ENCODE peak calls at places on chromosomes 7 and 10, in five cellular contexts. One of them, this sample, is unnamed. For H3K4me1, the result is how much of the 10 kb centered on the place peaks cover.

GRCh38 chr10:33136271-33136670 is 178.2 kb upstream of the ITGB1 start:
- DNase-seq in K562: no peak
- DNase-seq in HepG2: no peak
- DNase-seq in A549: no peak
- DNase-seq in GM12878: peak
- DNase-seq in this sample: no peak

GRCh38 chr10:100746413-100746931 is 1.1 kb downstream of the PAX2 start:
- DNase-seq in GM12878: no peak
- DNase-seq in A549: no peak
- DNase-seq in HepG2: no peak
- DNase-seq in K562: no peak
- DNase-seq in this sample: no peak

GRCh38 chr10:128325788-128326187 is 199.6 kb upstream of the MKI67 start:
- DNase-seq in K562: no peak
- DNase-seq in GM12878: no peak
- DNase-seq in A549: no peak
- DNase-seq in HepG2: no peak
- DNase-seq in this sample: no peak

GRCh38 chr7:37006764-37007163 is 282.5 kb upstream of the AOAH start:
- DNase-seq in A549: no peak
- DNase-seq in GM12878: no peak
- DNase-seq in HepG2: no peak
- DNase-seq in K562: no peak
- DNase-seq in this sample: no peak

GRCh38 chr7:37056256-37056655 is 332.0 kb upstream of the AOAH start:
- DNase-seq in GM12878: no peak
- DNase-seq in K562: no peak
- DNase-seq in A549: no peak
- DNase-seq in HepG2: no peak
- DNase-seq in this sample: no peak

GRCh38 chr7:33127085-33127484 is 2.3 kb upstream of the BBS9 start:
- DNase-seq in K562: no peak
- DNase-seq in HepG2: no peak
- DNase-seq in A549: no peak
- DNase-seq in GM12878: no peak
- DNase-seq in this sample: no peak

GRCh38 chr7:48173983-48174382 is 2.7 kb downstream of the ABCA13 start:
- DNase-seq in A549: no peak
- DNase-seq in GM12878: no peak
- DNase-seq in K562: no peak
- DNase-seq in HepG2: no peak
- DNase-seq in this sample: no peak

GRCh38 chr7:134892963-134893362 is 93.3 kb upstream of the AGBL3 start:
- DNase-seq in GM12878: no peak
- DNase-seq in K562: no peak
- DNase-seq in A549: no peak
- DNase-seq in HepG2: peak
- DNase-seq in this sample: no peak

GRCh38 chr7:80896856-80897598 is 21.8 kb downstream of the SEMA3C start:
- DNase-seq in HepG2: no peak
- DNase-seq in A549: no peak
- DNase-seq in GM12878: no peak
- DNase-seq in K562: no peak
- DNase-seq in this sample: no peak

GRCh38 chr10:103350175-103350521 is 792 bp downstream of the PCGF6 start:
- DNase-seq in A549: no peak
- DNase-seq in K562: no peak
- DNase-seq in HepG2: no peak
- DNase-seq in GM12878: no peak
- DNase-seq in this sample: no peak

GRCh38 chr7:14806886-14807285 is 95.7 kb downstream of the DGKB start:
- DNase-seq in K562: no peak
- DNase-seq in HepG2: no peak
- DNase-seq in A549: no peak
- DNase-seq in GM12878: no peak
- DNase-seq in this sample: no peak

GRCh38 chr10:123470570-123470969 is 195.6 kb upstream of the GPR26 start:
- DNase-seq in A549: no peak
- DNase-seq in K562: no peak
- DNase-seq in GM12878: no peak
- DNase-seq in HepG2: no peak
- DNase-seq in this sample: no peak

GRCh38 chr7:131557521-131558385 is 1.3 kb upstream of the PODXL start:
- DNase-seq in K562: no peak
- DNase-seq in HepG2: no peak
- DNase-seq in GM12878: no peak
- DNase-seq in A549: no peak
- DNase-seq in this sample: peak

GRCh38 chr7:112204072-112204775 is 2.0 kb downstream of the DOCK4 start:
- DNase-seq in K562: no peak
- DNase-seq in GM12878: no peak
- DNase-seq in A549: no peak
- DNase-seq in HepG2: no peak
- DNase-seq in this sample: peak

GRCh38 chr7:106223156-106223555 is 61.6 kb downstream of the NAMPT start:
- DNase-seq in K562: no peak
- DNase-seq in A549: no peak
- DNase-seq in GM12878: no peak
- DNase-seq in HepG2: no peak
- DNase-seq in this sample: peak

GRCh38 chr7:27165089-27165654 is at the start of gene HOXA9:
- DNase-seq in A549: no peak
- DNase-seq in K562: no peak
- DNase-seq in HepG2: no peak
- DNase-seq in GM12878: no peak
- DNase-seq in this sample: peak

GRCh38 chr7:117124585-117125220 is 171.4 kb downstream of the ST7 start:
- DNase-seq in K562: peak
- DNase-seq in A549: peak
- DNase-seq in HepG2: peak
- DNase-seq in GM12878: peak
- DNase-seq in this sample: no peak

GRCh38 chr10:74728225-74728624 is 98.2 kb upstream of the KAT6B start:
- DNase-seq in K562: no peak
- DNase-seq in GM12878: no peak
- DNase-seq in A549: no peak
- DNase-seq in HepG2: peak
- DNase-seq in this sample: no peak

GRCh38 chr10:3192856-3193635 is 20.5 kb upstream of the PITRM1 start:
- DNase-seq in HepG2: peak
- DNase-seq in GM12878: no peak
- DNase-seq in K562: peak
- DNase-seq in A549: peak
- DNase-seq in this sample: peak

GRCh38 chr7:94748371-94748770 is 92.4 kb upstream of the SGCE start:
- DNase-seq in HepG2: no peak
- DNase-seq in GM12878: no peak
- DNase-seq in K562: no peak
- DNase-seq in A549: no peak
- DNase-seq in this sample: no peak

GRCh38 chr10:8048281-8049008 is 6.0 kb upstream of the GATA3 start:
- DNase-seq in A549: no peak
- DNase-seq in K562: no peak
- DNase-seq in GM12878: no peak
- DNase-seq in HepG2: no peak
- DNase-seq in this sample: peak

GRCh38 chr10:12333382-12334185 is 15.8 kb upstream of the CAMK1D start:
- DNase-seq in GM12878: no peak
- DNase-seq in A549: peak
- DNase-seq in HepG2: no peak
- DNase-seq in K562: no peak
- DNase-seq in this sample: no peak

GRCh38 chr10:33087142-33087541 is 129.1 kb upstream of the ITGB1 start:
- DNase-seq in K562: no peak
- DNase-seq in HepG2: no peak
- DNase-seq in A549: no peak
- DNase-seq in GM12878: no peak
- DNase-seq in this sample: no peak

GRCh38 chr10:85175635-85176034 is 847.2 kb downstream of the CCSER2 start:
- DNase-seq in A549: peak
- DNase-seq in GM12878: no peak
- DNase-seq in HepG2: no peak
- DNase-seq in K562: no peak
- DNase-seq in this sample: peak

GRCh38 chr10:6920072-6921019 is 340.3 kb upstream of the PRKCQ start:
- DNase-seq in GM12878: no peak
- DNase-seq in HepG2: peak
- DNase-seq in A549: peak
- DNase-seq in K562: peak
- DNase-seq in this sample: peak

GRCh38 chr10:6919077-6919476 is 339.0 kb upstream of the PRKCQ start:
- DNase-seq in HepG2: no peak
- DNase-seq in K562: no peak
- DNase-seq in A549: no peak
- DNase-seq in GM12878: no peak
- DNase-seq in this sample: no peak

GRCh38 chr10:6927001-6927400 is 346.9 kb upstream of the PRKCQ start:
- DNase-seq in A549: no peak
- DNase-seq in HepG2: no peak
- DNase-seq in K562: no peak
- DNase-seq in GM12878: no peak
- DNase-seq in this sample: no peak

GRCh38 chr10:6928531-6929080 is 348.5 kb upstream of the PRKCQ start:
- DNase-seq in K562: no peak
- DNase-seq in GM12878: no peak
- DNase-seq in HepG2: no peak
- DNase-seq in A549: no peak
- DNase-seq in this sample: peak

DNA sequence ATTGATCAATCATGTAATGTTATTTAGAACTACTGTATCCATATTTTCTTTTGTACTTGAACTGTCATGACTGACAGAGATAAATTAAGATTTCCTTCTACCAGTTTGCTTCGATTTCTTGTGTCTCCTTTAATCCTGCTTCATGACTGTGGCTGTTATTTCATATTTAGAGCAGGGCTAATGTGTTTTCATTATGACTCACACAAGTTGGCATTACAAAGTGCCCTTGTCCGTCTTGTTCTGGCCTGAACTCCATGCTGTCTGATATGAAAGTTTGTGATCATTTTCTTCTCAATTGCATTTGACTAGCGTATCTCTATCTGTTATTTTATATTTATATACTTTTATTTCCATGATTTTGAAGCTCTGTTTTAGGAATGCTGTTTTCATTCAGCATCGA is 344.1 kb upstream of the PRKCQ start:
- DNase-seq in A549: peak
- DNase-seq in HepG2: no peak
- DNase-seq in K562: no peak
- DNase-seq in GM12878: no peak
- DNase-seq in this sample: no peak
- H3K4me1 ChIP-seq in A549: under half
- H3K4me1 ChIP-seq in HepG2: under half
- H3K4me1 ChIP-seq in K562: under half
- H3K4me1 ChIP-seq in GM12878: under half
- H3K4me1 ChIP-seq in this sample: under half

GRCh38 chr7:44534501-44534900 is 6.6 kb downstream of the NPC1L1 start:
- DNase-seq in HepG2: peak
- DNase-seq in A549: peak
- DNase-seq in GM12878: no peak
- DNase-seq in K562: peak
- DNase-seq in this sample: peak
- TF ChIP-seq JUNB in HepG2: no peak
- TF ChIP-seq JUNB in A549: no peak
- TF ChIP-seq JUNB in GM12878: no peak
- TF ChIP-seq JUNB in K562: no peak
- TF ChIP-seq JUNB in this sample: no peak

GRCh38 chr7:130453051-130453450 is 12.2 kb upstream of the CEP41 start:
- DNase-seq in GM12878: no peak
- DNase-seq in A549: no peak
- DNase-seq in K562: no peak
- DNase-seq in HepG2: no peak
- DNase-seq in this sample: no peak

GRCh38 chr7:130458256-130458655 is 17.4 kb upstream of the CEP41 start:
- DNase-seq in K562: no peak
- DNase-seq in HepG2: no peak
- DNase-seq in GM12878: peak
- DNase-seq in A549: no peak
- DNase-seq in this sample: no peak

DNA sequence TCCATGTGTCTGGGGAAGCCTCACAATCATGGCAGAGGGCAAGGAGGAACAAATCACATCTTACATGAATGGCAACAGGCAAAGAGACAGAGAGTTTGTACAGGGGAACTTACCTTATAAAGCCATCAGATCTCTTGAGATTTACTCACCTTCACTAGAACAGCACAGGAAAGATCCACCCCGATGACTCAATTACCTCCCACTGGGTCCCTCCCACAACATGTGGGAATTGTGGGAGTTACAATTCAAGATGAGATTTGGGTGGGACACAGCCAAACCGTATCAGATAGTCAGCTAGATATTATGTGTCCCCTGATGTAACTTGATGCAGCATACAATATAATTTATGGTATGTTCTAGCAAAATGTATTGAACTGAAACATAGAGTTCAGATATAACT is 14.1 kb upstream of the CEP41 start:
- DNase-seq in HepG2: no peak
- DNase-seq in K562: no peak
- DNase-seq in A549: no peak
- DNase-seq in GM12878: no peak
- DNase-seq in this sample: no peak
- H3K27ac ChIP-seq in HepG2: no peak
- H3K27ac ChIP-seq in K562: no peak
- H3K27ac ChIP-seq in A549: no peak
- H3K27ac ChIP-seq in GM12878: no peak
- H3K27ac ChIP-seq in this sample: no peak

GRCh38 chr10:78903351-78903940 is 165.3 kb upstream of the ZMIZ1 start:
- DNase-seq in GM12878: no peak
- DNase-seq in K562: no peak
- DNase-seq in HepG2: no peak
- DNase-seq in A549: no peak
- DNase-seq in this sample: no peak
- H3K4me1 ChIP-seq in GM12878: under half
- H3K4me1 ChIP-seq in K562: under half
- H3K4me1 ChIP-seq in HepG2: under half
- H3K4me1 ChIP-seq in A549: under half
- H3K4me1 ChIP-seq in this sample: under half

GRCh38 chr10:67903581-67903980 is 19.1 kb downstream of the SIRT1 start:
- DNase-seq in A549: no peak
- DNase-seq in K562: no peak
- DNase-seq in GM12878: no peak
- DNase-seq in HepG2: no peak
- DNase-seq in this sample: no peak
- TF ChIP-seq JUNB in A549: no peak
- TF ChIP-seq JUNB in K562: no peak
- TF ChIP-seq JUNB in GM12878: no peak
- TF ChIP-seq JUNB in HepG2: no peak
- TF ChIP-seq JUNB in this sample: no peak

GRCh38 chr7:77664715-77665114 is 31.5 kb upstream of the RSBN1L start:
- DNase-seq in A549: no peak
- DNase-seq in HepG2: no peak
- DNase-seq in K562: no peak
- DNase-seq in GM12878: no peak
- DNase-seq in this sample: no peak
- H3K27ac ChIP-seq in A549: no peak
- H3K27ac ChIP-seq in HepG2: no peak
- H3K27ac ChIP-seq in K562: no peak
- H3K27ac ChIP-seq in GM12878: no peak
- H3K27ac ChIP-seq in this sample: no peak